ENCODE peak calls at places on chromosomes 3 and 15, in six cellular contexts. One of them, this sample, is unnamed.

GRCh38 chr3:159604151-159604581 is 384.5 kb upstream of the IL12A start:
- DNase-seq in spleen: no peak
- DNase-seq in GM12891: no peak
- DNase-seq in heart left ventricle: peak; percentile 82
- DNase-seq in ovary: no peak
- DNase-seq in uterus: peak; percentile 16
- DNase-seq in this sample: no peak

GRCh38 chr15:63884953-63885352 is 51.2 kb upstream of the HERC1 start:
- DNase-seq in heart left ventricle: no peak
- DNase-seq in spleen: no peak
- DNase-seq in GM12891: no peak
- DNase-seq in ovary: no peak
- DNase-seq in uterus: no peak
- DNase-seq in this sample: no peak

GRCh38 chr3:20194793-20195460 is 8.9 kb upstream of the SGO1 start:
- DNase-seq in uterus: no peak
- DNase-seq in GM12891: no peak
- DNase-seq in spleen: no peak
- DNase-seq in ovary: no peak
- DNase-seq in heart left ventricle: no peak
- DNase-seq in this sample: no peak

GRCh38 chr3:98814799-98815450 is 51.8 kb downstream of the ST3GAL6 start:
- DNase-seq in GM12891: no peak
- DNase-seq in spleen: no peak
- DNase-seq in ovary: no peak
- DNase-seq in uterus: no peak
- DNase-seq in heart left ventricle: no peak
- DNase-seq in this sample: no peak

GRCh38 chr15:25173241-25174028 is 218.6 kb downstream of the SNRPN start:
- DNase-seq in heart left ventricle: peak; percentile 36
- DNase-seq in GM12891: no peak
- DNase-seq in uterus: peak; percentile 4
- DNase-seq in ovary: peak; percentile 7
- DNase-seq in spleen: peak; percentile 49
- DNase-seq in this sample: peak; percentile 22

GRCh38 chr3:182389041-182389815 is 404.1 kb upstream of the ATP11B start:
- DNase-seq in uterus: no peak
- DNase-seq in ovary: no peak
- DNase-seq in spleen: no peak
- DNase-seq in heart left ventricle: no peak
- DNase-seq in GM12891: no peak
- DNase-seq in this sample: no peak

GRCh38 chr3:177195941-177196472 is 1.3 kb downstream of the TBL1XR1 start:
- DNase-seq in heart left ventricle: no peak
- DNase-seq in uterus: no peak
- DNase-seq in ovary: no peak
- DNase-seq in GM12891: no peak
- DNase-seq in spleen: no peak
- DNase-seq in this sample: no peak

GRCh38 chr15:64774556-64775523 is 549 bp downstream of the RBPMS2 start:
- DNase-seq in GM12891: peak; percentile 47
- DNase-seq in spleen: no peak
- DNase-seq in heart left ventricle: peak; percentile 68
- DNase-seq in ovary: peak; percentile 52
- DNase-seq in uterus: peak; percentile 47
- DNase-seq in this sample: no peak

GRCh38 chr15:100670505-100671021 is 68.2 kb downstream of the ASB7 start:
- DNase-seq in uterus: no peak
- DNase-seq in GM12891: no peak
- DNase-seq in ovary: no peak
- DNase-seq in spleen: peak; percentile 34
- DNase-seq in heart left ventricle: no peak
- DNase-seq in this sample: no peak

GRCh38 chr3:165532851-165533250 is 304.4 kb downstream of the BCHE start:
- DNase-seq in heart left ventricle: no peak
- DNase-seq in spleen: no peak
- DNase-seq in GM12891: no peak
- DNase-seq in uterus: no peak
- DNase-seq in ovary: no peak
- DNase-seq in this sample: no peak

GRCh38 chr3:71702131-71703024 is 22.8 kb downstream of the EIF4E3 start:
- DNase-seq in spleen: no peak
- DNase-seq in uterus: no peak
- DNase-seq in heart left ventricle: no peak
- DNase-seq in ovary: no peak
- DNase-seq in GM12891: no peak
- DNase-seq in this sample: no peak

GRCh38 chr15:101684384-101684783 is 32.2 kb upstream of the TM2D3 start:
- DNase-seq in GM12891: no peak
- DNase-seq in spleen: no peak
- DNase-seq in ovary: no peak
- DNase-seq in uterus: no peak
- DNase-seq in heart left ventricle: no peak
- DNase-seq in this sample: no peak

GRCh38 chr3:148466143-148466542 is 231.6 kb upstream of the AGTR1 start:
- DNase-seq in heart left ventricle: no peak
- DNase-seq in ovary: no peak
- DNase-seq in uterus: no peak
- DNase-seq in GM12891: no peak
- DNase-seq in spleen: no peak
- DNase-seq in this sample: no peak

GRCh38 chr3:173892547-173892946 is 495.0 kb downstream of the NLGN1 start:
- DNase-seq in heart left ventricle: no peak
- DNase-seq in GM12891: no peak
- DNase-seq in ovary: no peak
- DNase-seq in uterus: no peak
- DNase-seq in spleen: no peak
- DNase-seq in this sample: no peak

GRCh38 chr3:22959593-22959992 is 243.5 kb upstream of the UBE2E2 start:
- DNase-seq in ovary: no peak
- DNase-seq in heart left ventricle: no peak
- DNase-seq in GM12891: no peak
- DNase-seq in spleen: no peak
- DNase-seq in uterus: no peak
- DNase-seq in this sample: no peak

GRCh38 chr3:78872195-78872594 is 895.6 kb downstream of the ROBO1 start:
- DNase-seq in spleen: no peak
- DNase-seq in uterus: no peak
- DNase-seq in GM12891: no peak
- DNase-seq in heart left ventricle: no peak
- DNase-seq in ovary: no peak
- DNase-seq in this sample: no peak

GRCh38 chr15:52493968-52494367 is 34.7 kb downstream of the MYO5A start:
- DNase-seq in GM12891: no peak
- DNase-seq in ovary: no peak
- DNase-seq in spleen: no peak
- DNase-seq in uterus: no peak
- DNase-seq in heart left ventricle: no peak
- DNase-seq in this sample: no peak

GRCh38 chr15:69017978-69018377 is 3.5 kb downstream of the NOX5 start:
- DNase-seq in spleen: no peak
- DNase-seq in heart left ventricle: no peak
- DNase-seq in ovary: no peak
- DNase-seq in uterus: no peak
- DNase-seq in GM12891: no peak
- DNase-seq in this sample: no peak

GRCh38 chr15:101255066-101255415 is 3.2 kb upstream of the CHSY1 start:
- DNase-seq in ovary: no peak
- DNase-seq in spleen: no peak
- DNase-seq in heart left ventricle: no peak
- DNase-seq in uterus: no peak
- DNase-seq in GM12891: no peak
- DNase-seq in this sample: no peak

GRCh38 chr3:5729852-5730251 is 542.3 kb downstream of the EDEM1 start:
- DNase-seq in heart left ventricle: no peak
- DNase-seq in spleen: no peak
- DNase-seq in ovary: no peak
- DNase-seq in GM12891: no peak
- DNase-seq in uterus: no peak
- DNase-seq in this sample: no peak

GRCh38 chr3:146155022-146155421 is 6.0 kb downstream of the PLOD2 start:
- DNase-seq in heart left ventricle: no peak
- DNase-seq in GM12891: no peak
- DNase-seq in ovary: no peak
- DNase-seq in uterus: no peak
- DNase-seq in spleen: no peak
- DNase-seq in this sample: no peak

GRCh38 chr3:60610441-60611112 is 640.7 kb downstream of the FHIT start:
- DNase-seq in GM12891: no peak
- DNase-seq in heart left ventricle: peak; percentile 66
- DNase-seq in ovary: no peak
- DNase-seq in spleen: no peak
- DNase-seq in uterus: peak; percentile 14
- DNase-seq in this sample: no peak

GRCh38 chr15:68650901-68651709 is 72.3 kb downstream of the CORO2B start:
- DNase-seq in heart left ventricle: peak; percentile 80
- DNase-seq in GM12891: peak; percentile 49
- DNase-seq in spleen: peak; percentile 88
- DNase-seq in ovary: peak; percentile 43
- DNase-seq in uterus: no peak
- DNase-seq in this sample: peak; percentile 49

GRCh38 chr3:196619213-196619612 is 20.3 kb upstream of the NRROS start:
- DNase-seq in ovary: no peak
- DNase-seq in heart left ventricle: no peak
- DNase-seq in GM12891: no peak
- DNase-seq in spleen: no peak
- DNase-seq in uterus: no peak
- DNase-seq in this sample: no peak

GRCh38 chr3:196604548-196604947 is 34.9 kb upstream of the NRROS start:
- DNase-seq in uterus: no peak
- DNase-seq in GM12891: no peak
- DNase-seq in spleen: peak; percentile 78
- DNase-seq in ovary: no peak
- DNase-seq in heart left ventricle: no peak
- DNase-seq in this sample: no peak

GRCh38 chr15:69049976-69050375 is 35.5 kb downstream of the NOX5 start:
- DNase-seq in ovary: no peak
- DNase-seq in uterus: no peak
- DNase-seq in spleen: no peak
- DNase-seq in GM12891: no peak
- DNase-seq in heart left ventricle: no peak
- DNase-seq in this sample: no peak

GRCh38 chr3:58404396-58404795 is 29.2 kb downstream of the PDHB start:
- DNase-seq in heart left ventricle: no peak
- DNase-seq in ovary: no peak
- DNase-seq in uterus: no peak
- DNase-seq in spleen: no peak
- DNase-seq in GM12891: no peak
- DNase-seq in this sample: no peak

GRCh38 chr3:129121016-129121791 is 400 bp downstream of the RAB43 start:
- DNase-seq in heart left ventricle: peak; percentile 72
- DNase-seq in GM12891: no peak
- DNase-seq in spleen: no peak
- DNase-seq in uterus: no peak
- DNase-seq in ovary: no peak
- DNase-seq in this sample: no peak
- TF ChIP-seq POLR2A in heart left ventricle: peak; percentile 30
- TF ChIP-seq POLR2A in GM12891: no peak
- TF ChIP-seq POLR2A in spleen: no peak
- TF ChIP-seq POLR2A in uterus: no peak
- TF ChIP-seq POLR2A in ovary: no peak
- TF ChIP-seq POLR2A in this sample: no peak

GRCh38 chr3:187243933-187244564 is 46.8 kb downstream of the RTP1 start:
- DNase-seq in spleen: no peak
- DNase-seq in GM12891: no peak
- DNase-seq in uterus: no peak
- DNase-seq in heart left ventricle: no peak
- DNase-seq in ovary: no peak
- DNase-seq in this sample: no peak
- TF ChIP-seq POLR2A in spleen: no peak
- TF ChIP-seq POLR2A in GM12891: no peak
- TF ChIP-seq POLR2A in uterus: no peak
- TF ChIP-seq POLR2A in heart left ventricle: no peak
- TF ChIP-seq POLR2A in ovary: no peak
- TF ChIP-seq POLR2A in this sample: no peak

GRCh38 chr15:89087830-89088604 is at the start of gene ABHD2:
- DNase-seq in ovary: peak; percentile 99
- DNase-seq in heart left ventricle: peak; percentile 99
- DNase-seq in GM12891: peak; percentile 80
- DNase-seq in uterus: peak; percentile 99
- DNase-seq in spleen: peak; percentile 99
- DNase-seq in this sample: peak; percentile 99
- TF ChIP-seq POLR2A in ovary: peak; percentile 69
- TF ChIP-seq POLR2A in heart left ventricle: peak; percentile 97
- TF ChIP-seq POLR2A in GM12891: peak; percentile 25
- TF ChIP-seq POLR2A in uterus: peak; percentile 88
- TF ChIP-seq POLR2A in spleen: peak; percentile 51
- TF ChIP-seq POLR2A in this sample: no peak

GRCh38 chr3:129313415-129313982 is 34.8 kb downstream of the HMCES start:
- DNase-seq in GM12891: no peak
- DNase-seq in ovary: peak; percentile 47
- DNase-seq in uterus: no peak
- DNase-seq in heart left ventricle: no peak
- DNase-seq in spleen: no peak
- DNase-seq in this sample: no peak
- TF ChIP-seq POLR2A in GM12891: peak; percentile 60
- TF ChIP-seq POLR2A in ovary: no peak
- TF ChIP-seq POLR2A in uterus: no peak
- TF ChIP-seq POLR2A in heart left ventricle: no peak
- TF ChIP-seq POLR2A in spleen: no peak
- TF ChIP-seq POLR2A in this sample: peak; percentile 18

GRCh38 chr3:52238761-52239701 is at the start of gene TWF2:
- DNase-seq in uterus: peak; percentile 76
- DNase-seq in spleen: peak; percentile 95
- DNase-seq in ovary: peak; percentile 82
- DNase-seq in heart left ventricle: peak; percentile 92
- DNase-seq in GM12891: peak; percentile 98
- DNase-seq in this sample: no peak
- TF ChIP-seq POLR2A in uterus: peak; percentile 57
- TF ChIP-seq POLR2A in spleen: no peak
- TF ChIP-seq POLR2A in ovary: peak; percentile 57
- TF ChIP-seq POLR2A in heart left ventricle: peak; percentile 88
- TF ChIP-seq POLR2A in GM12891: peak; percentile 74
- TF ChIP-seq POLR2A in this sample: no peak

DNA sequence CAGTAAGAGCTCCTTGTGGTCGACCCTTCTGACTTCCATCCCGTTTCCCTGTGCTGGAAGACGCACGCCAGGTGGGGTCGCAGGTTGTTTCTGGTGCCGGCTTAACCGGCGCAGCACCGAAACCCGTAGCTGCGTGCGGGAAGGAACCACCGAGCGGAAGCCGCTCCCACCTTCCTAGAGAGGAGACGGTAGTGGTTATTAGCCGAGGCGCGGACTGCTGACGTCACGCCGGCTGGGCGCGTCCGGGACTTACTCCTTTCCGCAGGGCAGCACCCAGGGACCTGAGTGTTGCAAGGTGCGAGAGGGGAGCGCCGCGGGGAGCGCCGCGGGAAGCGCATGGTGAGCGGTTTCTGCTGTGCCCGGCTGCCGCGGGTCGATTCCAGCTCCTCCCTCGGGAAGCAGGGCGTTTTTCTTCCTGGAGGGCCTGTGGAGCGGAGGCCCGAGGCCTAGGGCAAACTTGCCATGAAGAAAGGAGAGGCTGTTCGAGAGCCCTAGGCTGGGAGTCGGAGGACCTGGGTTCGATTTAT is at the start of gene ZNF501:
- DNase-seq in uterus: peak; percentile 93
- DNase-seq in GM12891: peak; percentile 75
- DNase-seq in ovary: peak; percentile 92
- DNase-seq in heart left ventricle: peak; percentile 95
- DNase-seq in spleen: peak; percentile 97
- DNase-seq in this sample: peak; percentile 83
- TF ChIP-seq POLR2A in uterus: peak; percentile 10
- TF ChIP-seq POLR2A in GM12891: peak; percentile 57
- TF ChIP-seq POLR2A in ovary: peak; percentile 43
- TF ChIP-seq POLR2A in heart left ventricle: peak; percentile 53
- TF ChIP-seq POLR2A in spleen: no peak
- TF ChIP-seq POLR2A in this sample: no peak